ENCODE peak calls at places on chromosomes 1 and 21, in nine cellular contexts. I, A, R, F, B, Y, H, W and V are unnamed samples.

GRCh38 chr21:45555557-45556301 is 13.5 kb upstream of the SLC19A1 start:
- DNase-seq in I (peak; percentile 78), W (peak; percentile 82), A (peak; percentile 73), R (no peak), H (peak; percentile 98), B (peak; percentile 95), Y (peak; percentile 48), F (peak; percentile 85), V (peak; percentile 85)

GRCh38 chr1:243489164-243489527 is 233.3 kb downstream of the SDCCAG8 start:
- DNase-seq in W (no peak), H (no peak), F (no peak), I (no peak), Y (no peak), B (no peak), R (no peak), A (no peak), V (no peak)

GRCh38 chr1:168091063-168091462 is 45.7 kb downstream of the GPR161 start:
- DNase-seq in B (no peak), F (no peak), W (no peak), A (no peak), I (no peak), H (no peak), R (no peak), Y (no peak), V (no peak)

GRCh38 chr1:31581821-31582810 is 5.8 kb downstream of the TINAGL1 start:
- DNase-seq in A (no peak), R (no peak), F (no peak), Y (no peak), B (no peak), H (no peak), I (no peak), W (no peak), V (no peak)

GRCh38 chr1:94973271-94973922 is 46.5 kb upstream of the CNN3 start:
- DNase-seq in F (no peak), Y (no peak), I (no peak), R (no peak), H (no peak), B (no peak), A (no peak), W (no peak), V (no peak)

GRCh38 chr1:157141212-157141855 is 3.1 kb upstream of the ETV3 start:
- DNase-seq in A (no peak), I (no peak), W (no peak), B (no peak), R (no peak), F (no peak), H (no peak), Y (no peak), V (no peak)

GRCh38 chr21:46295177-46295711 is 9.1 kb downstream of the YBEY start:
- DNase-seq in I (no peak), H (peak; percentile 83), A (peak; percentile 42), F (no peak), W (peak; percentile 43), R (peak; percentile 47), Y (no peak), B (no peak), V (no peak)

GRCh38 chr1:8293141-8293540 is 24.8 kb upstream of the SLC45A1 start:
- DNase-seq in Y (no peak), B (no peak), A (no peak), R (no peak), H (no peak), F (no peak), W (no peak), I (no peak), V (peak; percentile 85)

GRCh38 chr1:170711682-170712081 is 47.8 kb downstream of the PRRX1 start:
- DNase-seq in Y (no peak), H (no peak), A (no peak), R (no peak), I (no peak), W (peak; percentile 52), F (no peak), B (no peak), V (no peak)

GRCh38 chr1:222898191-222898527 is 83.3 kb downstream of the DISP1 start:
- DNase-seq in A (no peak), R (no peak), B (no peak), I (no peak), W (peak; percentile 40), H (no peak), F (no peak), Y (no peak), V (no peak)